ENCODE peak calls at places on chromosome 21, in five cellular contexts. One of them, this sample, is unnamed.

GRCh38 chr21:43956019-43956666 is 56.0 kb upstream of the TRAPPC10 start:
- DNase-seq in IMR-90: no peak
- DNase-seq in H1: no peak
- DNase-seq in neuronal stem cell: no peak
- DNase-seq in mesenchymal stem cell: no peak
- DNase-seq in this sample: no peak

GRCh38 chr21:41170442-41170841 is 2.5 kb downstream of the BACE2 start:
- DNase-seq in IMR-90: peak; percentile 34
- DNase-seq in H1: no peak
- DNase-seq in neuronal stem cell: peak; percentile 23
- DNase-seq in mesenchymal stem cell: no peak
- DNase-seq in this sample: peak; percentile 77

GRCh38 chr21:29825936-29826335 is 113.9 kb downstream of the GRIK1 start:
- DNase-seq in IMR-90: no peak
- DNase-seq in H1: no peak
- DNase-seq in neuronal stem cell: no peak
- DNase-seq in mesenchymal stem cell: no peak
- DNase-seq in this sample: no peak

GRCh38 chr21:42850866-42851391 is 28.4 kb downstream of the WDR4 start:
- DNase-seq in IMR-90: no peak
- DNase-seq in H1: peak; percentile 44
- DNase-seq in neuronal stem cell: no peak
- DNase-seq in mesenchymal stem cell: peak; percentile 22
- DNase-seq in this sample: peak; percentile 63

GRCh38 chr21:29748391-29749167 is 191.2 kb downstream of the GRIK1 start:
- DNase-seq in IMR-90: no peak
- DNase-seq in H1: no peak
- DNase-seq in neuronal stem cell: no peak
- DNase-seq in mesenchymal stem cell: no peak
- DNase-seq in this sample: no peak

GRCh38 chr21:43318841-43319781 is 107.8 kb downstream of the SIK1 start:
- DNase-seq in IMR-90: peak; percentile 87
- DNase-seq in H1: no peak
- DNase-seq in neuronal stem cell: no peak
- DNase-seq in mesenchymal stem cell: peak; percentile 91
- DNase-seq in this sample: no peak

GRCh38 chr21:43016728-43017127 is 42.4 kb downstream of the PKNOX1 start:
- DNase-seq in IMR-90: no peak
- DNase-seq in H1: no peak
- DNase-seq in neuronal stem cell: no peak
- DNase-seq in mesenchymal stem cell: no peak
- DNase-seq in this sample: no peak

GRCh38 chr21:38756746-38757145 is 49.0 kb upstream of the ETS2 start:
- DNase-seq in IMR-90: peak; percentile 92
- DNase-seq in H1: no peak
- DNase-seq in neuronal stem cell: no peak
- DNase-seq in mesenchymal stem cell: peak; percentile 92
- DNase-seq in this sample: no peak

GRCh38 chr21:42652527-42653491 is 612 bp upstream of the PDE9A start:
- DNase-seq in IMR-90: peak; percentile 31
- DNase-seq in H1: no peak
- DNase-seq in neuronal stem cell: peak; percentile 69
- DNase-seq in mesenchymal stem cell: peak; percentile 90
- DNase-seq in this sample: peak; percentile 76

GRCh38 chr21:43871487-43871886 is 6.5 kb downstream of the AGPAT3 start:
- DNase-seq in IMR-90: no peak
- DNase-seq in H1: no peak
- DNase-seq in neuronal stem cell: no peak
- DNase-seq in mesenchymal stem cell: no peak
- DNase-seq in this sample: no peak

GRCh38 chr21:29053656-29054055 is 19.8 kb downstream of the CCT8 start:
- DNase-seq in IMR-90: peak; percentile 49
- DNase-seq in H1: no peak
- DNase-seq in neuronal stem cell: no peak
- DNase-seq in mesenchymal stem cell: no peak
- DNase-seq in this sample: no peak

GRCh38 chr21:44300262-44300959 is 558 bp downstream of the PFKL start:
- DNase-seq in IMR-90: peak; percentile 19
- DNase-seq in H1: no peak
- DNase-seq in neuronal stem cell: no peak
- DNase-seq in mesenchymal stem cell: peak; percentile 63
- DNase-seq in this sample: peak; percentile 42

GRCh38 chr21:40422851-40423635 is 423.9 kb downstream of the DSCAM start:
- DNase-seq in IMR-90: no peak
- DNase-seq in H1: no peak
- DNase-seq in neuronal stem cell: no peak
- DNase-seq in mesenchymal stem cell: no peak
- DNase-seq in this sample: no peak

GRCh38 chr21:29371464-29371863 is 72.7 kb downstream of the BACH1 start:
- DNase-seq in IMR-90: no peak
- DNase-seq in H1: no peak
- DNase-seq in neuronal stem cell: no peak
- DNase-seq in mesenchymal stem cell: no peak
- DNase-seq in this sample: no peak

GRCh38 chr21:39097335-39097861 is 85.9 kb downstream of the PSMG1 start:
- DNase-seq in IMR-90: no peak
- DNase-seq in H1: no peak
- DNase-seq in neuronal stem cell: no peak
- DNase-seq in mesenchymal stem cell: peak; percentile 42
- DNase-seq in this sample: peak; percentile 7

GRCh38 chr21:25307489-25307888 is 299.8 kb downstream of the MRPL39 start:
- DNase-seq in IMR-90: peak; percentile 64
- DNase-seq in H1: no peak
- DNase-seq in neuronal stem cell: no peak
- DNase-seq in mesenchymal stem cell: no peak
- DNase-seq in this sample: no peak

GRCh38 chr21:44454747-44455523 is at the start of gene LRRC3:
- DNase-seq in IMR-90: peak; percentile 30
- DNase-seq in H1: peak; percentile 97
- DNase-seq in neuronal stem cell: peak; percentile 94
- DNase-seq in mesenchymal stem cell: peak; percentile 85
- DNase-seq in this sample: peak; percentile 97

GRCh38 chr21:44083631-44084291 is 23.4 kb upstream of the PWP2 start:
- DNase-seq in IMR-90: no peak
- DNase-seq in H1: no peak
- DNase-seq in neuronal stem cell: no peak
- DNase-seq in mesenchymal stem cell: no peak
- DNase-seq in this sample: no peak

GRCh38 chr21:38619865-38620513 is 121.7 kb upstream of the ERG start:
- DNase-seq in IMR-90: no peak
- DNase-seq in H1: no peak
- DNase-seq in neuronal stem cell: no peak
- DNase-seq in mesenchymal stem cell: no peak
- DNase-seq in this sample: no peak

GRCh38 chr21:28601708-28602107 is 391.0 kb downstream of the LTN1 start:
- DNase-seq in IMR-90: peak; percentile 31
- DNase-seq in H1: no peak
- DNase-seq in neuronal stem cell: no peak
- DNase-seq in mesenchymal stem cell: no peak
- DNase-seq in this sample: no peak

GRCh38 chr21:26962516-26963305 is 4.2 kb downstream of the ADAMTS5 start:
- DNase-seq in IMR-90: no peak
- DNase-seq in H1: no peak
- DNase-seq in neuronal stem cell: no peak
- DNase-seq in mesenchymal stem cell: peak; percentile 11
- DNase-seq in this sample: no peak

GRCh38 chr21:17003763-17004373 is 509.0 kb upstream of the CXADR start:
- DNase-seq in IMR-90: peak; percentile 3
- DNase-seq in H1: no peak
- DNase-seq in neuronal stem cell: no peak
- DNase-seq in mesenchymal stem cell: no peak
- DNase-seq in this sample: no peak

GRCh38 chr21:42674351-42674940 is 21.0 kb downstream of the PDE9A start:
- DNase-seq in IMR-90: no peak
- DNase-seq in H1: no peak
- DNase-seq in neuronal stem cell: peak; percentile 38
- DNase-seq in mesenchymal stem cell: peak; percentile 70
- DNase-seq in this sample: peak; percentile 91

GRCh38 chr21:44420416-44421205 is 34.7 kb upstream of the LRRC3 start:
- DNase-seq in IMR-90: no peak
- DNase-seq in H1: no peak
- DNase-seq in neuronal stem cell: no peak
- DNase-seq in mesenchymal stem cell: no peak
- DNase-seq in this sample: no peak

GRCh38 chr21:42221581-42222345 is 2.8 kb downstream of the ABCG1 start:
- DNase-seq in IMR-90: peak; percentile 87
- DNase-seq in H1: no peak
- DNase-seq in neuronal stem cell: no peak
- DNase-seq in mesenchymal stem cell: no peak
- DNase-seq in this sample: no peak

GRCh38 chr21:42498012-42498411 is 2.0 kb upstream of the RSPH1 start:
- DNase-seq in IMR-90: no peak
- DNase-seq in H1: no peak
- DNase-seq in neuronal stem cell: no peak
- DNase-seq in mesenchymal stem cell: no peak
- DNase-seq in this sample: no peak

GRCh38 chr21:17444828-17445227 is 68.0 kb upstream of the CXADR start:
- DNase-seq in IMR-90: no peak
- DNase-seq in H1: no peak
- DNase-seq in neuronal stem cell: no peak
- DNase-seq in mesenchymal stem cell: no peak
- DNase-seq in this sample: no peak

GRCh38 chr21:14064296-14064645 is 146.5 kb downstream of the LIPI start:
- DNase-seq in IMR-90: peak; percentile 25
- DNase-seq in H1: no peak
- DNase-seq in neuronal stem cell: no peak
- DNase-seq in mesenchymal stem cell: no peak
- DNase-seq in this sample: no peak

GRCh38 chr21:37532868-37533780 is 166.6 kb downstream of the DYRK1A start:
- DNase-seq in IMR-90: peak; percentile 61
- DNase-seq in H1: peak; percentile 10
- DNase-seq in neuronal stem cell: no peak
- DNase-seq in mesenchymal stem cell: peak; percentile 68
- DNase-seq in this sample: peak; percentile 49

GRCh38 chr21:39863111-39863510 is 4.1 kb upstream of the PCP4 start:
- DNase-seq in IMR-90: no peak
- DNase-seq in H1: no peak
- DNase-seq in neuronal stem cell: no peak
- DNase-seq in mesenchymal stem cell: no peak
- DNase-seq in this sample: no peak

GRCh38 chr21:35400233-35400939 is 351.3 kb upstream of the RUNX1 start:
- DNase-seq in IMR-90: peak; percentile 67
- DNase-seq in H1: peak; percentile 13
- DNase-seq in neuronal stem cell: peak; percentile 12
- DNase-seq in mesenchymal stem cell: peak; percentile 61
- DNase-seq in this sample: peak; percentile 83

GRCh38 chr21:44919111-44919912 is 1.4 kb downstream of the ITGB2 start:
- DNase-seq in IMR-90: no peak
- DNase-seq in H1: no peak
- DNase-seq in neuronal stem cell: no peak
- DNase-seq in mesenchymal stem cell: no peak
- DNase-seq in this sample: no peak

GRCh38 chr21:27590271-27590670 is 623.4 kb upstream of the ADAMTS5 start:
- DNase-seq in IMR-90: no peak
- DNase-seq in H1: no peak
- DNase-seq in neuronal stem cell: no peak
- DNase-seq in mesenchymal stem cell: no peak
- DNase-seq in this sample: peak; percentile 2

GRCh38 chr21:41601573-41602371 is 93.8 kb upstream of the TMPRSS2 start:
- DNase-seq in IMR-90: peak; percentile 13
- DNase-seq in H1: no peak
- DNase-seq in neuronal stem cell: no peak
- DNase-seq in mesenchymal stem cell: no peak
- DNase-seq in this sample: no peak

GRCh38 chr21:36430841-36431240 is 45.6 kb downstream of the CHAF1B start:
- DNase-seq in IMR-90: no peak
- DNase-seq in H1: no peak
- DNase-seq in neuronal stem cell: no peak
- DNase-seq in mesenchymal stem cell: peak; percentile 12
- DNase-seq in this sample: no peak
- H4K8ac ChIP-seq in IMR-90: peak overlapping the region; percentile 76
- H4K8ac ChIP-seq in H1: no peak overlapping the region
- H4K8ac ChIP-seq in neuronal stem cell: no peak overlapping the region
- H4K8ac ChIP-seq in mesenchymal stem cell: peak overlapping the region; percentile 82
- H4K8ac ChIP-seq in this sample: no peak overlapping the region

DNA sequence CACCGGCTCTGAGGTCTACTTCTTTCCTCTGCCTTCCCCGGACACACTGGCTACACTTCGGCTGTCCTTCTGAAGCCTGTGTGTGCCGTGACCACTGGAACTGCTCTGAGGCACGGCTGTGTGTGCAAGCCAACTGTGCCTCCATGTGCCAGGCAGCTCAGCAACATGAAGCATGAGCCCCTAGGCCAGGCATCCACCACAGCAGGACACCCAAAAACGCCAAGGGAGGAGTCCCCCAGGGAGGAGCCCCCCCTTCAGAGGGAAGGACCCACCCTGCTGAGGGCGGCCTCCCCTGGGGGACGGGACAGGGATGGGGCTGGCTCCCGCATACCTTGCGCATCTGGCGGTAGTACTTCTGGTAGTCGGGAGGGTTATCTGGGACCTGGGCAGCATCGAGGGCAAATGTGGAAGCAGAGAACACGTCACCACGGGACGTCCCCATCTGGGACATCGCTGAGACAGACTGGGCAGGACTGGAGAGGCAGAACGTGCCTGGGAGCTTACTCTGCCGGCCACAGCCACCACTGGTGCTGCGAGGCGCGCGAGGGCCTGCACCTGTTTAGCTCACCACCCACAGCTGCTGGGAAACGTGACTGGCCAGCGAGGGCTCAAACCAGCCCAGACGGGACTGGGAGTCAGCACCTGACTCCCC is 20.5 kb downstream of the LSS start:
- DNase-seq in IMR-90: no peak
- DNase-seq in H1: no peak
- DNase-seq in neuronal stem cell: no peak
- DNase-seq in mesenchymal stem cell: no peak
- DNase-seq in this sample: no peak
- H3K4me1 ChIP-seq in IMR-90: no peaks in the 10 kb centered on the region
- H3K4me1 ChIP-seq in H1: no peaks in the 10 kb centered on the region
- H3K4me1 ChIP-seq in neuronal stem cell: peaks cover 2% of the 10 kb centered on the region
- H3K4me1 ChIP-seq in mesenchymal stem cell: peaks cover 3% of the 10 kb centered on the region
- H3K4me1 ChIP-seq in this sample: no peaks in the 10 kb centered on the region

DNA sequence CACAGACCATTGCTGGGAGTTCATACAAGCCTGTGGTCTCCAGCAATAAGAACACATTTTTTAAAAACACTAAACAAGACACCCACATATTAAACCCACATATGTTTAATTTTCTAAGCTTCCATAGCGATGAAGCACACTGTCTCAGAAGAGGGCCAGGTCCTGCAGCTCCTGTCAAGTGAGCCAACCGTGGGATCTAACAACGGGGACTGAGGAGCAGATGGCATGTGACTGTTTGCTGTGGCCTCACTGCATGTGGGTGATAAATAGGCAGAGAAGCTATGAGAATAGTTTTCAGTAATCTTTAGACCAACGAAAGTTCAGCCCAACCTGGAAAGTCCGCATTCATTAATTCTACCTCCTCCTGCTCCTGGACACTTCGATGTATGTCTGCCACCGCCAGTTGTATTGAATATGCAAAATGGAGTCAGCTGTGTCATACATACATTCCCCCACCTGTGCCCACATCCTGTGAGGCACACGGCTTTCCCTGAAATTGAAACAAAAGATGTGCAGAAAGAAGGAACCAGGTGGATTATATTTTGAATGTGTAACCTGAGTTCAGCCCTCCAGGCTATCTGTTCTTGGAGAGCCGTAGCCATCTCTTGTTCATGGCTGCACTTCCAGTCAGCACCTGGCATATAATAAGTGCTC is 88.2 kb downstream of the MIS18A start:
- DNase-seq in IMR-90: no peak
- DNase-seq in H1: no peak
- DNase-seq in neuronal stem cell: no peak
- DNase-seq in mesenchymal stem cell: no peak
- DNase-seq in this sample: no peak
- H3K23ac ChIP-seq in IMR-90: no peak overlapping the region
- H3K23ac ChIP-seq in H1: no peak overlapping the region
- H3K23ac ChIP-seq in neuronal stem cell: no peak overlapping the region
- H3K23ac ChIP-seq in mesenchymal stem cell: no peak overlapping the region
- H3K23ac ChIP-seq in this sample: no peak overlapping the region

GRCh38 chr21:34280987-34281386 is 82.8 kb upstream of the KCNE2 start:
- DNase-seq in IMR-90: no peak
- DNase-seq in H1: no peak
- DNase-seq in neuronal stem cell: no peak
- DNase-seq in mesenchymal stem cell: no peak
- DNase-seq in this sample: no peak
- H4K8ac ChIP-seq in IMR-90: no peak overlapping the region
- H4K8ac ChIP-seq in H1: no peak overlapping the region
- H4K8ac ChIP-seq in neuronal stem cell: no peak overlapping the region
- H4K8ac ChIP-seq in mesenchymal stem cell: no peak overlapping the region
- H4K8ac ChIP-seq in this sample: no peak overlapping the region